ENCODE peak calls at places on chromosomes 12 and 14, in six cellular contexts. One of them, this sample, is unnamed.
A peak's percentile ranks its signal among the peaks of the same experiment; 100 is the strongest.

GRCh38 chr12:122523280-122523679 is 3.5 kb downstream of the RSRC2 start:
- DNase-seq in stimulated activated CD4-positive, alpha-beta T cell treated with anti-CD3 and anti-CD28 coated beads, Interleukin-15, amount 100 ng/mL, for 24 hours: no peak
- DNase-seq in ACHN: no peak
- DNase-seq in activated CD4-positive, alpha-beta T cell treated with anti-CD3 and anti-CD28 coated beads for 48 hours: no peak
- DNase-seq in Peyer's patch: no peak
- DNase-seq in GM12865: no peak
- DNase-seq in this sample: no peak

GRCh38 chr14:100285021-100285912 is 21.0 kb downstream of the SLC25A29 start:
- DNase-seq in GM12865: peak; percentile 86
- DNase-seq in activated CD4-positive, alpha-beta T cell treated with anti-CD3 and anti-CD28 coated beads for 48 hours: peak; percentile 83
- DNase-seq in stimulated activated CD4-positive, alpha-beta T cell treated with anti-CD3 and anti-CD28 coated beads, Interleukin-15, amount 100 ng/mL, for 24 hours: peak; percentile 83
- DNase-seq in Peyer's patch: peak; percentile 83
- DNase-seq in ACHN: peak; percentile 64
- DNase-seq in this sample: no peak

GRCh38 chr12:1575799-1576401 is 18.5 kb downstream of the FBXL14 start:
- DNase-seq in ACHN: no peak
- DNase-seq in stimulated activated CD4-positive, alpha-beta T cell treated with anti-CD3 and anti-CD28 coated beads, Interleukin-15, amount 100 ng/mL, for 24 hours: no peak
- DNase-seq in Peyer's patch: no peak
- DNase-seq in activated CD4-positive, alpha-beta T cell treated with anti-CD3 and anti-CD28 coated beads for 48 hours: no peak
- DNase-seq in GM12865: no peak
- DNase-seq in this sample: no peak

GRCh38 chr14:93332853-93333630 is at the start of gene BTBD7:
- DNase-seq in activated CD4-positive, alpha-beta T cell treated with anti-CD3 and anti-CD28 coated beads for 48 hours: peak; percentile 96
- DNase-seq in ACHN: peak; percentile 94
- DNase-seq in Peyer's patch: peak; percentile 98
- DNase-seq in GM12865: peak; percentile 97
- DNase-seq in stimulated activated CD4-positive, alpha-beta T cell treated with anti-CD3 and anti-CD28 coated beads, Interleukin-15, amount 100 ng/mL, for 24 hours: peak; percentile 96
- DNase-seq in this sample: peak; percentile 97

GRCh38 chr12:132316497-132317232 is 12.7 kb downstream of the GALNT9 start:
- DNase-seq in ACHN: no peak
- DNase-seq in GM12865: no peak
- DNase-seq in Peyer's patch: no peak
- DNase-seq in activated CD4-positive, alpha-beta T cell treated with anti-CD3 and anti-CD28 coated beads for 48 hours: no peak
- DNase-seq in stimulated activated CD4-positive, alpha-beta T cell treated with anti-CD3 and anti-CD28 coated beads, Interleukin-15, amount 100 ng/mL, for 24 hours: no peak
- DNase-seq in this sample: peak; percentile 52

GRCh38 chr12:27802936-27803335 is 22.9 kb upstream of the MANSC4 start:
- DNase-seq in GM12865: no peak
- DNase-seq in activated CD4-positive, alpha-beta T cell treated with anti-CD3 and anti-CD28 coated beads for 48 hours: no peak
- DNase-seq in Peyer's patch: no peak
- DNase-seq in stimulated activated CD4-positive, alpha-beta T cell treated with anti-CD3 and anti-CD28 coated beads, Interleukin-15, amount 100 ng/mL, for 24 hours: no peak
- DNase-seq in ACHN: no peak
- DNase-seq in this sample: no peak

GRCh38 chr12:100185361-100185894 is 15.2 kb upstream of the ACTR6 start:
- DNase-seq in stimulated activated CD4-positive, alpha-beta T cell treated with anti-CD3 and anti-CD28 coated beads, Interleukin-15, amount 100 ng/mL, for 24 hours: no peak
- DNase-seq in ACHN: no peak
- DNase-seq in GM12865: peak; percentile 86
- DNase-seq in activated CD4-positive, alpha-beta T cell treated with anti-CD3 and anti-CD28 coated beads for 48 hours: peak; percentile 22
- DNase-seq in Peyer's patch: no peak
- DNase-seq in this sample: no peak

GRCh38 chr14:32023540-32023939 is 53.6 kb upstream of the ARHGAP5 start:
- DNase-seq in stimulated activated CD4-positive, alpha-beta T cell treated with anti-CD3 and anti-CD28 coated beads, Interleukin-15, amount 100 ng/mL, for 24 hours: no peak
- DNase-seq in GM12865: no peak
- DNase-seq in Peyer's patch: no peak
- DNase-seq in activated CD4-positive, alpha-beta T cell treated with anti-CD3 and anti-CD28 coated beads for 48 hours: no peak
- DNase-seq in ACHN: no peak
- DNase-seq in this sample: no peak

GRCh38 chr12:15709524-15709923 is 79.7 kb downstream of the EPS8 start:
- DNase-seq in GM12865: no peak
- DNase-seq in ACHN: no peak
- DNase-seq in activated CD4-positive, alpha-beta T cell treated with anti-CD3 and anti-CD28 coated beads for 48 hours: no peak
- DNase-seq in stimulated activated CD4-positive, alpha-beta T cell treated with anti-CD3 and anti-CD28 coated beads, Interleukin-15, amount 100 ng/mL, for 24 hours: no peak
- DNase-seq in Peyer's patch: no peak
- DNase-seq in this sample: no peak

GRCh38 chr12:83827860-83828259 is 1084.7 kb downstream of the SLC6A15 start:
- DNase-seq in ACHN: peak; percentile 6
- DNase-seq in activated CD4-positive, alpha-beta T cell treated with anti-CD3 and anti-CD28 coated beads for 48 hours: no peak
- DNase-seq in GM12865: no peak
- DNase-seq in stimulated activated CD4-positive, alpha-beta T cell treated with anti-CD3 and anti-CD28 coated beads, Interleukin-15, amount 100 ng/mL, for 24 hours: no peak
- DNase-seq in Peyer's patch: no peak
- DNase-seq in this sample: no peak

GRCh38 chr12:123494124-123494843 is 36.3 kb downstream of the SNRNP35 start:
- DNase-seq in stimulated activated CD4-positive, alpha-beta T cell treated with anti-CD3 and anti-CD28 coated beads, Interleukin-15, amount 100 ng/mL, for 24 hours: no peak
- DNase-seq in GM12865: no peak
- DNase-seq in Peyer's patch: no peak
- DNase-seq in ACHN: no peak
- DNase-seq in activated CD4-positive, alpha-beta T cell treated with anti-CD3 and anti-CD28 coated beads for 48 hours: no peak
- DNase-seq in this sample: no peak

GRCh38 chr14:62117010-62117717 is 354.9 kb downstream of the SNAPC1 start:
- DNase-seq in GM12865: peak; percentile 73
- DNase-seq in ACHN: peak; percentile 69
- DNase-seq in Peyer's patch: peak; percentile 55
- DNase-seq in stimulated activated CD4-positive, alpha-beta T cell treated with anti-CD3 and anti-CD28 coated beads, Interleukin-15, amount 100 ng/mL, for 24 hours: peak; percentile 79
- DNase-seq in activated CD4-positive, alpha-beta T cell treated with anti-CD3 and anti-CD28 coated beads for 48 hours: peak; percentile 80
- DNase-seq in this sample: peak; percentile 76

GRCh38 chr12:53210843-53211242 is 3.8 kb upstream of the ITGB7 start:
- DNase-seq in stimulated activated CD4-positive, alpha-beta T cell treated with anti-CD3 and anti-CD28 coated beads, Interleukin-15, amount 100 ng/mL, for 24 hours: no peak
- DNase-seq in ACHN: no peak
- DNase-seq in Peyer's patch: no peak
- DNase-seq in GM12865: no peak
- DNase-seq in activated CD4-positive, alpha-beta T cell treated with anti-CD3 and anti-CD28 coated beads for 48 hours: no peak
- DNase-seq in this sample: no peak

GRCh38 chr14:39267592-39268112 is 33.9 kb downstream of the MIA2 start:
- DNase-seq in activated CD4-positive, alpha-beta T cell treated with anti-CD3 and anti-CD28 coated beads for 48 hours: no peak
- DNase-seq in Peyer's patch: no peak
- DNase-seq in ACHN: peak; percentile 30
- DNase-seq in stimulated activated CD4-positive, alpha-beta T cell treated with anti-CD3 and anti-CD28 coated beads, Interleukin-15, amount 100 ng/mL, for 24 hours: no peak
- DNase-seq in GM12865: no peak
- DNase-seq in this sample: no peak

GRCh38 chr12:15590180-15590826 is 198.9 kb downstream of the EPS8 start:
- DNase-seq in activated CD4-positive, alpha-beta T cell treated with anti-CD3 and anti-CD28 coated beads for 48 hours: peak; percentile 56
- DNase-seq in stimulated activated CD4-positive, alpha-beta T cell treated with anti-CD3 and anti-CD28 coated beads, Interleukin-15, amount 100 ng/mL, for 24 hours: peak; percentile 38
- DNase-seq in Peyer's patch: peak; percentile 51
- DNase-seq in ACHN: peak; percentile 83
- DNase-seq in GM12865: peak; percentile 79
- DNase-seq in this sample: no peak

GRCh38 chr14:75184447-75184846 is 8.0 kb upstream of the TMED10 start:
- DNase-seq in stimulated activated CD4-positive, alpha-beta T cell treated with anti-CD3 and anti-CD28 coated beads, Interleukin-15, amount 100 ng/mL, for 24 hours: no peak
- DNase-seq in activated CD4-positive, alpha-beta T cell treated with anti-CD3 and anti-CD28 coated beads for 48 hours: no peak
- DNase-seq in GM12865: peak; percentile 62
- DNase-seq in Peyer's patch: no peak
- DNase-seq in ACHN: no peak
- DNase-seq in this sample: no peak

GRCh38 chr12:115129727-115130126 is 445.8 kb upstream of the TBX3 start:
- DNase-seq in stimulated activated CD4-positive, alpha-beta T cell treated with anti-CD3 and anti-CD28 coated beads, Interleukin-15, amount 100 ng/mL, for 24 hours: no peak
- DNase-seq in Peyer's patch: no peak
- DNase-seq in activated CD4-positive, alpha-beta T cell treated with anti-CD3 and anti-CD28 coated beads for 48 hours: no peak
- DNase-seq in GM12865: no peak
- DNase-seq in ACHN: no peak
- DNase-seq in this sample: no peak

GRCh38 chr14:64926398-64926995 is 12.2 kb downstream of the CHURC1 start:
- DNase-seq in stimulated activated CD4-positive, alpha-beta T cell treated with anti-CD3 and anti-CD28 coated beads, Interleukin-15, amount 100 ng/mL, for 24 hours: no peak
- DNase-seq in Peyer's patch: no peak
- DNase-seq in ACHN: no peak
- DNase-seq in activated CD4-positive, alpha-beta T cell treated with anti-CD3 and anti-CD28 coated beads for 48 hours: no peak
- DNase-seq in GM12865: no peak
- DNase-seq in this sample: no peak

GRCh38 chr14:68692916-68693771 is 99.7 kb downstream of the ZFP36L1 start:
- DNase-seq in stimulated activated CD4-positive, alpha-beta T cell treated with anti-CD3 and anti-CD28 coated beads, Interleukin-15, amount 100 ng/mL, for 24 hours: no peak
- DNase-seq in ACHN: no peak
- DNase-seq in GM12865: no peak
- DNase-seq in Peyer's patch: no peak
- DNase-seq in activated CD4-positive, alpha-beta T cell treated with anti-CD3 and anti-CD28 coated beads for 48 hours: no peak
- DNase-seq in this sample: no peak

GRCh38 chr14:96260341-96260821 is 4.4 kb downstream of the BDKRB1 start:
- DNase-seq in activated CD4-positive, alpha-beta T cell treated with anti-CD3 and anti-CD28 coated beads for 48 hours: no peak
- DNase-seq in ACHN: no peak
- DNase-seq in stimulated activated CD4-positive, alpha-beta T cell treated with anti-CD3 and anti-CD28 coated beads, Interleukin-15, amount 100 ng/mL, for 24 hours: no peak
- DNase-seq in GM12865: no peak
- DNase-seq in Peyer's patch: no peak
- DNase-seq in this sample: peak; percentile 10

GRCh38 chr14:80770114-80770917 is 171.2 kb downstream of the CEP128 start:
- DNase-seq in activated CD4-positive, alpha-beta T cell treated with anti-CD3 and anti-CD28 coated beads for 48 hours: no peak
- DNase-seq in GM12865: no peak
- DNase-seq in ACHN: no peak
- DNase-seq in Peyer's patch: no peak
- DNase-seq in stimulated activated CD4-positive, alpha-beta T cell treated with anti-CD3 and anti-CD28 coated beads, Interleukin-15, amount 100 ng/mL, for 24 hours: no peak
- DNase-seq in this sample: no peak

GRCh38 chr14:95227279-95227860 is 70.0 kb upstream of the DICER1 start:
- DNase-seq in ACHN: no peak
- DNase-seq in activated CD4-positive, alpha-beta T cell treated with anti-CD3 and anti-CD28 coated beads for 48 hours: no peak
- DNase-seq in GM12865: no peak
- DNase-seq in Peyer's patch: no peak
- DNase-seq in stimulated activated CD4-positive, alpha-beta T cell treated with anti-CD3 and anti-CD28 coated beads, Interleukin-15, amount 100 ng/mL, for 24 hours: no peak
- DNase-seq in this sample: no peak

GRCh38 chr14:101075801-101076413 is 172.4 kb upstream of the RTL1 start:
- DNase-seq in activated CD4-positive, alpha-beta T cell treated with anti-CD3 and anti-CD28 coated beads for 48 hours: no peak
- DNase-seq in ACHN: no peak
- DNase-seq in GM12865: no peak
- DNase-seq in Peyer's patch: peak; percentile 29
- DNase-seq in stimulated activated CD4-positive, alpha-beta T cell treated with anti-CD3 and anti-CD28 coated beads, Interleukin-15, amount 100 ng/mL, for 24 hours: no peak
- DNase-seq in this sample: peak; percentile 47

GRCh38 chr12:47304161-47304560 is 224.4 kb upstream of the AMIGO2 start:
- DNase-seq in activated CD4-positive, alpha-beta T cell treated with anti-CD3 and anti-CD28 coated beads for 48 hours: no peak
- DNase-seq in stimulated activated CD4-positive, alpha-beta T cell treated with anti-CD3 and anti-CD28 coated beads, Interleukin-15, amount 100 ng/mL, for 24 hours: no peak
- DNase-seq in Peyer's patch: no peak
- DNase-seq in GM12865: no peak
- DNase-seq in ACHN: no peak
- DNase-seq in this sample: no peak

GRCh38 chr14:21299562-21300130 is 19.8 kb downstream of the RPGRIP1 start:
- DNase-seq in ACHN: no peak
- DNase-seq in GM12865: no peak
- DNase-seq in stimulated activated CD4-positive, alpha-beta T cell treated with anti-CD3 and anti-CD28 coated beads, Interleukin-15, amount 100 ng/mL, for 24 hours: no peak
- DNase-seq in activated CD4-positive, alpha-beta T cell treated with anti-CD3 and anti-CD28 coated beads for 48 hours: no peak
- DNase-seq in Peyer's patch: no peak
- DNase-seq in this sample: no peak

GRCh38 chr12:11563785-11564739 is 85.4 kb upstream of the ETV6 start:
- DNase-seq in Peyer's patch: no peak
- DNase-seq in ACHN: no peak
- DNase-seq in GM12865: peak; percentile 71
- DNase-seq in activated CD4-positive, alpha-beta T cell treated with anti-CD3 and anti-CD28 coated beads for 48 hours: no peak
- DNase-seq in stimulated activated CD4-positive, alpha-beta T cell treated with anti-CD3 and anti-CD28 coated beads, Interleukin-15, amount 100 ng/mL, for 24 hours: no peak
- DNase-seq in this sample: no peak

GRCh38 chr12:88420460-88420859 is 159.8 kb downstream of the KITLG start:
- DNase-seq in stimulated activated CD4-positive, alpha-beta T cell treated with anti-CD3 and anti-CD28 coated beads, Interleukin-15, amount 100 ng/mL, for 24 hours: no peak
- DNase-seq in GM12865: no peak
- DNase-seq in Peyer's patch: no peak
- DNase-seq in activated CD4-positive, alpha-beta T cell treated with anti-CD3 and anti-CD28 coated beads for 48 hours: no peak
- DNase-seq in ACHN: peak; percentile 26
- DNase-seq in this sample: no peak

GRCh38 chr14:55152052-55152753 is 23.2 kb downstream of the LGALS3 start:
- DNase-seq in activated CD4-positive, alpha-beta T cell treated with anti-CD3 and anti-CD28 coated beads for 48 hours: no peak
- DNase-seq in GM12865: no peak
- DNase-seq in stimulated activated CD4-positive, alpha-beta T cell treated with anti-CD3 and anti-CD28 coated beads, Interleukin-15, amount 100 ng/mL, for 24 hours: no peak
- DNase-seq in Peyer's patch: no peak
- DNase-seq in ACHN: no peak
- DNase-seq in this sample: no peak

GRCh38 chr12:131378176-131378842 is 332.6 kb upstream of the SFSWAP start:
- DNase-seq in Peyer's patch: no peak
- DNase-seq in ACHN: no peak
- DNase-seq in stimulated activated CD4-positive, alpha-beta T cell treated with anti-CD3 and anti-CD28 coated beads, Interleukin-15, amount 100 ng/mL, for 24 hours: no peak
- DNase-seq in GM12865: no peak
- DNase-seq in activated CD4-positive, alpha-beta T cell treated with anti-CD3 and anti-CD28 coated beads for 48 hours: no peak
- DNase-seq in this sample: no peak

GRCh38 chr12:52896190-52897100 is 8.4 kb downstream of the KRT8 start:
- DNase-seq in activated CD4-positive, alpha-beta T cell treated with anti-CD3 and anti-CD28 coated beads for 48 hours: no peak
- DNase-seq in GM12865: no peak
- DNase-seq in stimulated activated CD4-positive, alpha-beta T cell treated with anti-CD3 and anti-CD28 coated beads, Interleukin-15, amount 100 ng/mL, for 24 hours: no peak
- DNase-seq in ACHN: no peak
- DNase-seq in Peyer's patch: peak; percentile 74
- DNase-seq in this sample: no peak

GRCh38 chr12:2668816-2669215 is 126.0 kb upstream of the FKBP4 start:
- DNase-seq in activated CD4-positive, alpha-beta T cell treated with anti-CD3 and anti-CD28 coated beads for 48 hours: no peak
- DNase-seq in stimulated activated CD4-positive, alpha-beta T cell treated with anti-CD3 and anti-CD28 coated beads, Interleukin-15, amount 100 ng/mL, for 24 hours: no peak
- DNase-seq in ACHN: no peak
- DNase-seq in Peyer's patch: no peak
- DNase-seq in GM12865: no peak
- DNase-seq in this sample: no peak